ENCODE peak calls at places on chromosome 20, in ten cellular contexts. One of them, this sample, is unnamed.

GRCh38 chr20:694496-694895 is 18.9 kb upstream of the SCRT2 start:
- DNase-seq in body of pancreas: no peak
- DNase-seq in hippocampal formation: no peak
- DNase-seq in NCI-H345: no peak
- DNase-seq in tibial artery: no peak
- DNase-seq in GM04503: no peak
- DNase-seq in NCI-H1436 treated with DMSO at 0.1 percent for 48 hours: no peak
- DNase-seq in activated naive CD4-positive, alpha-beta T cell treated with anti-CD3 and anti-CD28 coated beads, Interleukin-2, amount 50 U/mL, for 72 hours: no peak
- DNase-seq in B cell: no peak
- DNase-seq in AG20443: no peak
- DNase-seq in this sample: peak

GRCh38 chr20:32893878-32894483 is 35.3 kb downstream of the EFCAB8 start:
- DNase-seq in tibial artery: no peak
- DNase-seq in activated naive CD4-positive, alpha-beta T cell treated with anti-CD3 and anti-CD28 coated beads, Interleukin-2, amount 50 U/mL, for 72 hours: peak
- DNase-seq in NCI-H1436 treated with DMSO at 0.1 percent for 48 hours: no peak
- DNase-seq in body of pancreas: peak
- DNase-seq in B cell: no peak
- DNase-seq in NCI-H345: no peak
- DNase-seq in hippocampal formation: no peak
- DNase-seq in AG20443: peak
- DNase-seq in GM04503: no peak
- DNase-seq in this sample: no peak

GRCh38 chr20:61524956-61525666 is 273.1 kb downstream of the CDH4 start:
- DNase-seq in NCI-H1436 treated with DMSO at 0.1 percent for 48 hours: no peak
- DNase-seq in AG20443: no peak
- DNase-seq in B cell: no peak
- DNase-seq in tibial artery: no peak
- DNase-seq in NCI-H345: no peak
- DNase-seq in GM04503: no peak
- DNase-seq in activated naive CD4-positive, alpha-beta T cell treated with anti-CD3 and anti-CD28 coated beads, Interleukin-2, amount 50 U/mL, for 72 hours: no peak
- DNase-seq in body of pancreas: no peak
- DNase-seq in hippocampal formation: no peak
- DNase-seq in this sample: no peak

GRCh38 chr20:6838181-6838826 is 70.8 kb downstream of the BMP2 start:
- DNase-seq in GM04503: no peak
- DNase-seq in NCI-H1436 treated with DMSO at 0.1 percent for 48 hours: no peak
- DNase-seq in hippocampal formation: no peak
- DNase-seq in activated naive CD4-positive, alpha-beta T cell treated with anti-CD3 and anti-CD28 coated beads, Interleukin-2, amount 50 U/mL, for 72 hours: no peak
- DNase-seq in B cell: no peak
- DNase-seq in AG20443: no peak
- DNase-seq in body of pancreas: no peak
- DNase-seq in NCI-H345: no peak
- DNase-seq in tibial artery: no peak
- DNase-seq in this sample: no peak

GRCh38 chr20:5085380-5085779 is 34.4 kb downstream of the PCNA start:
- DNase-seq in NCI-H345: no peak
- DNase-seq in hippocampal formation: no peak
- DNase-seq in NCI-H1436 treated with DMSO at 0.1 percent for 48 hours: no peak
- DNase-seq in AG20443: no peak
- DNase-seq in body of pancreas: peak
- DNase-seq in GM04503: no peak
- DNase-seq in activated naive CD4-positive, alpha-beta T cell treated with anti-CD3 and anti-CD28 coated beads, Interleukin-2, amount 50 U/mL, for 72 hours: no peak
- DNase-seq in tibial artery: peak
- DNase-seq in B cell: no peak
- DNase-seq in this sample: peak

GRCh38 chr20:19932170-19932667 is 84.9 kb upstream of the NAA20 start:
- DNase-seq in NCI-H1436 treated with DMSO at 0.1 percent for 48 hours: no peak
- DNase-seq in GM04503: peak
- DNase-seq in activated naive CD4-positive, alpha-beta T cell treated with anti-CD3 and anti-CD28 coated beads, Interleukin-2, amount 50 U/mL, for 72 hours: no peak
- DNase-seq in AG20443: peak
- DNase-seq in B cell: no peak
- DNase-seq in NCI-H345: no peak
- DNase-seq in hippocampal formation: no peak
- DNase-seq in tibial artery: peak
- DNase-seq in body of pancreas: peak
- DNase-seq in this sample: peak

GRCh38 chr20:3222635-3223600 is 13.6 kb downstream of the ITPA start:
- DNase-seq in AG20443: no peak
- DNase-seq in hippocampal formation: no peak
- DNase-seq in B cell: peak
- DNase-seq in GM04503: no peak
- DNase-seq in tibial artery: no peak
- DNase-seq in activated naive CD4-positive, alpha-beta T cell treated with anti-CD3 and anti-CD28 coated beads, Interleukin-2, amount 50 U/mL, for 72 hours: no peak
- DNase-seq in body of pancreas: peak
- DNase-seq in NCI-H1436 treated with DMSO at 0.1 percent for 48 hours: no peak
- DNase-seq in NCI-H345: peak
- DNase-seq in this sample: no peak

GRCh38 chr20:4135385-4136077 is 120.2 kb upstream of the RNF24 start:
- DNase-seq in NCI-H1436 treated with DMSO at 0.1 percent for 48 hours: no peak
- DNase-seq in activated naive CD4-positive, alpha-beta T cell treated with anti-CD3 and anti-CD28 coated beads, Interleukin-2, amount 50 U/mL, for 72 hours: no peak
- DNase-seq in NCI-H345: no peak
- DNase-seq in B cell: no peak
- DNase-seq in body of pancreas: peak
- DNase-seq in tibial artery: no peak
- DNase-seq in hippocampal formation: no peak
- DNase-seq in AG20443: peak
- DNase-seq in GM04503: peak
- DNase-seq in this sample: peak

GRCh38 chr20:61531553-61532345 is 279.7 kb downstream of the CDH4 start:
- DNase-seq in NCI-H345: no peak
- DNase-seq in activated naive CD4-positive, alpha-beta T cell treated with anti-CD3 and anti-CD28 coated beads, Interleukin-2, amount 50 U/mL, for 72 hours: no peak
- DNase-seq in NCI-H1436 treated with DMSO at 0.1 percent for 48 hours: no peak
- DNase-seq in tibial artery: no peak
- DNase-seq in body of pancreas: no peak
- DNase-seq in GM04503: no peak
- DNase-seq in AG20443: no peak
- DNase-seq in hippocampal formation: no peak
- DNase-seq in B cell: no peak
- DNase-seq in this sample: no peak

GRCh38 chr20:24747881-24748595 is 201.0 kb upstream of the CST7 start:
- DNase-seq in tibial artery: no peak
- DNase-seq in hippocampal formation: no peak
- DNase-seq in NCI-H345: no peak
- DNase-seq in activated naive CD4-positive, alpha-beta T cell treated with anti-CD3 and anti-CD28 coated beads, Interleukin-2, amount 50 U/mL, for 72 hours: no peak
- DNase-seq in B cell: no peak
- DNase-seq in NCI-H1436 treated with DMSO at 0.1 percent for 48 hours: no peak
- DNase-seq in body of pancreas: peak
- DNase-seq in AG20443: no peak
- DNase-seq in GM04503: no peak
- DNase-seq in this sample: no peak

GRCh38 chr20:20668639-20669038 is 43.8 kb downstream of the RALGAPA2 start:
- DNase-seq in activated naive CD4-positive, alpha-beta T cell treated with anti-CD3 and anti-CD28 coated beads, Interleukin-2, amount 50 U/mL, for 72 hours: no peak
- DNase-seq in NCI-H1436 treated with DMSO at 0.1 percent for 48 hours: no peak
- DNase-seq in B cell: peak
- DNase-seq in tibial artery: no peak
- DNase-seq in hippocampal formation: peak
- DNase-seq in body of pancreas: peak
- DNase-seq in AG20443: peak
- DNase-seq in GM04503: no peak
- DNase-seq in NCI-H345: no peak
- DNase-seq in this sample: no peak

GRCh38 chr20:45405566-45406259 is 2.4 kb upstream of the DBNDD2 start:
- DNase-seq in NCI-H345: no peak
- DNase-seq in GM04503: no peak
- DNase-seq in NCI-H1436 treated with DMSO at 0.1 percent for 48 hours: no peak
- DNase-seq in AG20443: peak
- DNase-seq in hippocampal formation: no peak
- DNase-seq in B cell: peak
- DNase-seq in activated naive CD4-positive, alpha-beta T cell treated with anti-CD3 and anti-CD28 coated beads, Interleukin-2, amount 50 U/mL, for 72 hours: no peak
- DNase-seq in body of pancreas: no peak
- DNase-seq in tibial artery: no peak
- DNase-seq in this sample: no peak

GRCh38 chr20:44495802-44496481 is 20.3 kb downstream of the TTPAL start:
- DNase-seq in NCI-H345: no peak
- DNase-seq in body of pancreas: no peak
- DNase-seq in tibial artery: no peak
- DNase-seq in GM04503: peak
- DNase-seq in B cell: no peak
- DNase-seq in AG20443: peak
- DNase-seq in activated naive CD4-positive, alpha-beta T cell treated with anti-CD3 and anti-CD28 coated beads, Interleukin-2, amount 50 U/mL, for 72 hours: peak
- DNase-seq in hippocampal formation: no peak
- DNase-seq in NCI-H1436 treated with DMSO at 0.1 percent for 48 hours: no peak
- DNase-seq in this sample: no peak

GRCh38 chr20:50360218-50360672 is 149.9 kb upstream of the PTPN1 start:
- DNase-seq in B cell: no peak
- DNase-seq in body of pancreas: no peak
- DNase-seq in GM04503: no peak
- DNase-seq in tibial artery: no peak
- DNase-seq in NCI-H345: no peak
- DNase-seq in hippocampal formation: no peak
- DNase-seq in NCI-H1436 treated with DMSO at 0.1 percent for 48 hours: no peak
- DNase-seq in AG20443: no peak
- DNase-seq in activated naive CD4-positive, alpha-beta T cell treated with anti-CD3 and anti-CD28 coated beads, Interleukin-2, amount 50 U/mL, for 72 hours: no peak
- DNase-seq in this sample: no peak

GRCh38 chr20:63957690-63958441 is 1.6 kb upstream of the UCKL1 start:
- DNase-seq in tibial artery: no peak
- DNase-seq in AG20443: peak
- DNase-seq in NCI-H1436 treated with DMSO at 0.1 percent for 48 hours: no peak
- DNase-seq in activated naive CD4-positive, alpha-beta T cell treated with anti-CD3 and anti-CD28 coated beads, Interleukin-2, amount 50 U/mL, for 72 hours: no peak
- DNase-seq in hippocampal formation: no peak
- DNase-seq in body of pancreas: no peak
- DNase-seq in B cell: no peak
- DNase-seq in NCI-H345: peak
- DNase-seq in GM04503: no peak
- DNase-seq in this sample: no peak

GRCh38 chr20:62860924-62861691 is 514 bp downstream of the TCFL5 start:
- DNase-seq in B cell: peak
- DNase-seq in NCI-H1436 treated with DMSO at 0.1 percent for 48 hours: no peak
- DNase-seq in activated naive CD4-positive, alpha-beta T cell treated with anti-CD3 and anti-CD28 coated beads, Interleukin-2, amount 50 U/mL, for 72 hours: peak
- DNase-seq in tibial artery: no peak
- DNase-seq in hippocampal formation: no peak
- DNase-seq in GM04503: no peak
- DNase-seq in NCI-H345: peak
- DNase-seq in AG20443: peak
- DNase-seq in body of pancreas: no peak
- DNase-seq in this sample: no peak

GRCh38 chr20:47233333-47234188 is 122.9 kb downstream of the ZMYND8 start:
- DNase-seq in activated naive CD4-positive, alpha-beta T cell treated with anti-CD3 and anti-CD28 coated beads, Interleukin-2, amount 50 U/mL, for 72 hours: no peak
- DNase-seq in NCI-H1436 treated with DMSO at 0.1 percent for 48 hours: no peak
- DNase-seq in NCI-H345: no peak
- DNase-seq in B cell: no peak
- DNase-seq in AG20443: no peak
- DNase-seq in GM04503: no peak
- DNase-seq in hippocampal formation: no peak
- DNase-seq in tibial artery: no peak
- DNase-seq in body of pancreas: no peak
- DNase-seq in this sample: no peak

GRCh38 chr20:25676164-25676809 is 20.4 kb downstream of the ZNF337 start:
- DNase-seq in NCI-H345: no peak
- DNase-seq in hippocampal formation: no peak
- DNase-seq in B cell: no peak
- DNase-seq in NCI-H1436 treated with DMSO at 0.1 percent for 48 hours: no peak
- DNase-seq in activated naive CD4-positive, alpha-beta T cell treated with anti-CD3 and anti-CD28 coated beads, Interleukin-2, amount 50 U/mL, for 72 hours: no peak
- DNase-seq in GM04503: peak
- DNase-seq in AG20443: peak
- DNase-seq in body of pancreas: no peak
- DNase-seq in tibial artery: no peak
- DNase-seq in this sample: no peak

GRCh38 chr20:63541371-63541770 is 4.2 kb upstream of the PTK6 start:
- DNase-seq in B cell: no peak
- DNase-seq in NCI-H345: no peak
- DNase-seq in body of pancreas: no peak
- DNase-seq in AG20443: no peak
- DNase-seq in hippocampal formation: no peak
- DNase-seq in activated naive CD4-positive, alpha-beta T cell treated with anti-CD3 and anti-CD28 coated beads, Interleukin-2, amount 50 U/mL, for 72 hours: no peak
- DNase-seq in tibial artery: no peak
- DNase-seq in GM04503: no peak
- DNase-seq in NCI-H1436 treated with DMSO at 0.1 percent for 48 hours: no peak
- DNase-seq in this sample: no peak

GRCh38 chr20:40711078-40711477 is 22.0 kb upstream of the MAFB start:
- DNase-seq in B cell: no peak
- DNase-seq in tibial artery: no peak
- DNase-seq in NCI-H345: no peak
- DNase-seq in GM04503: no peak
- DNase-seq in activated naive CD4-positive, alpha-beta T cell treated with anti-CD3 and anti-CD28 coated beads, Interleukin-2, amount 50 U/mL, for 72 hours: no peak
- DNase-seq in AG20443: no peak
- DNase-seq in hippocampal formation: no peak
- DNase-seq in NCI-H1436 treated with DMSO at 0.1 percent for 48 hours: no peak
- DNase-seq in body of pancreas: no peak
- DNase-seq in this sample: no peak

GRCh38 chr20:64244870-64245603 is 10.5 kb upstream of the PCMTD2 start:
- DNase-seq in AG20443: no peak
- DNase-seq in hippocampal formation: no peak
- DNase-seq in B cell: peak
- DNase-seq in NCI-H1436 treated with DMSO at 0.1 percent for 48 hours: no peak
- DNase-seq in body of pancreas: no peak
- DNase-seq in activated naive CD4-positive, alpha-beta T cell treated with anti-CD3 and anti-CD28 coated beads, Interleukin-2, amount 50 U/mL, for 72 hours: no peak
- DNase-seq in GM04503: no peak
- DNase-seq in tibial artery: no peak
- DNase-seq in NCI-H345: peak
- DNase-seq in this sample: peak

GRCh38 chr20:23368316-23369110 is 6.5 kb downstream of the GZF1 start:
- DNase-seq in NCI-H345: no peak
- DNase-seq in AG20443: peak
- DNase-seq in GM04503: no peak
- DNase-seq in NCI-H1436 treated with DMSO at 0.1 percent for 48 hours: no peak
- DNase-seq in activated naive CD4-positive, alpha-beta T cell treated with anti-CD3 and anti-CD28 coated beads, Interleukin-2, amount 50 U/mL, for 72 hours: no peak
- DNase-seq in body of pancreas: no peak
- DNase-seq in hippocampal formation: no peak
- DNase-seq in tibial artery: no peak
- DNase-seq in B cell: no peak
- DNase-seq in this sample: no peak

GRCh38 chr20:58584881-58585752 is 66.0 kb upstream of the STX16 start:
- DNase-seq in AG20443: no peak
- DNase-seq in tibial artery: no peak
- DNase-seq in activated naive CD4-positive, alpha-beta T cell treated with anti-CD3 and anti-CD28 coated beads, Interleukin-2, amount 50 U/mL, for 72 hours: no peak
- DNase-seq in hippocampal formation: no peak
- DNase-seq in body of pancreas: no peak
- DNase-seq in B cell: no peak
- DNase-seq in GM04503: no peak
- DNase-seq in NCI-H1436 treated with DMSO at 0.1 percent for 48 hours: no peak
- DNase-seq in NCI-H345: no peak
- DNase-seq in this sample: peak

GRCh38 chr20:46122071-46122470 is 4.0 kb downstream of the CD40 start:
- DNase-seq in body of pancreas: no peak
- DNase-seq in B cell: no peak
- DNase-seq in AG20443: peak
- DNase-seq in hippocampal formation: no peak
- DNase-seq in GM04503: peak
- DNase-seq in activated naive CD4-positive, alpha-beta T cell treated with anti-CD3 and anti-CD28 coated beads, Interleukin-2, amount 50 U/mL, for 72 hours: no peak
- DNase-seq in NCI-H1436 treated with DMSO at 0.1 percent for 48 hours: no peak
- DNase-seq in NCI-H345: no peak
- DNase-seq in tibial artery: no peak
- DNase-seq in this sample: peak

GRCh38 chr20:57939499-57939898 is 229.7 kb upstream of the PMEPA1 start:
- DNase-seq in activated naive CD4-positive, alpha-beta T cell treated with anti-CD3 and anti-CD28 coated beads, Interleukin-2, amount 50 U/mL, for 72 hours: no peak
- DNase-seq in NCI-H1436 treated with DMSO at 0.1 percent for 48 hours: no peak
- DNase-seq in NCI-H345: no peak
- DNase-seq in hippocampal formation: no peak
- DNase-seq in body of pancreas: no peak
- DNase-seq in GM04503: no peak
- DNase-seq in AG20443: no peak
- DNase-seq in B cell: no peak
- DNase-seq in tibial artery: no peak
- DNase-seq in this sample: no peak

GRCh38 chr20:34165246-34165645 is 53.2 kb upstream of the EIF2S2 start:
- DNase-seq in NCI-H1436 treated with DMSO at 0.1 percent for 48 hours: no peak
- DNase-seq in activated naive CD4-positive, alpha-beta T cell treated with anti-CD3 and anti-CD28 coated beads, Interleukin-2, amount 50 U/mL, for 72 hours: no peak
- DNase-seq in tibial artery: no peak
- DNase-seq in hippocampal formation: no peak
- DNase-seq in AG20443: no peak
- DNase-seq in body of pancreas: no peak
- DNase-seq in B cell: no peak
- DNase-seq in GM04503: peak
- DNase-seq in NCI-H345: no peak
- DNase-seq in this sample: no peak

GRCh38 chr20:40668449-40669228 is 20.4 kb downstream of the MAFB start:
- DNase-seq in body of pancreas: no peak
- DNase-seq in tibial artery: no peak
- DNase-seq in NCI-H345: no peak
- DNase-seq in AG20443: peak
- DNase-seq in hippocampal formation: no peak
- DNase-seq in NCI-H1436 treated with DMSO at 0.1 percent for 48 hours: no peak
- DNase-seq in GM04503: no peak
- DNase-seq in activated naive CD4-positive, alpha-beta T cell treated with anti-CD3 and anti-CD28 coated beads, Interleukin-2, amount 50 U/mL, for 72 hours: no peak
- DNase-seq in B cell: no peak
- DNase-seq in this sample: no peak

GRCh38 chr20:61478611-61479305 is 226.7 kb downstream of the CDH4 start:
- DNase-seq in hippocampal formation: no peak
- DNase-seq in B cell: no peak
- DNase-seq in NCI-H1436 treated with DMSO at 0.1 percent for 48 hours: no peak
- DNase-seq in AG20443: no peak
- DNase-seq in NCI-H345: no peak
- DNase-seq in activated naive CD4-positive, alpha-beta T cell treated with anti-CD3 and anti-CD28 coated beads, Interleukin-2, amount 50 U/mL, for 72 hours: no peak
- DNase-seq in GM04503: no peak
- DNase-seq in body of pancreas: no peak
- DNase-seq in tibial artery: no peak
- DNase-seq in this sample: no peak